ENCODE peak calls at places on chromosomes 1 and 21, in seven cellular contexts. K is body of pancreas; T is CD4-positive, CD25-positive, alpha-beta regulatory T cell; U is left lung; V is keratinocyte; H is heart right ventricle; X is right lobe of liver. Z is an unnamed sample.

GRCh38 chr1:229127301-229127700 is 143.6 kb upstream of the RAB4A start:
- DNase-seq in K (no peak), T (no peak), U (no peak), V (no peak), H (no peak), X (no peak), Z (no peak)

GRCh38 chr21:41961753-41962152 is 7.9 kb upstream of the C2CD2 start:
- DNase-seq in K (no peak), T (no peak), U (no peak), V (no peak), H (no peak), X (no peak), Z (no peak)

GRCh38 chr1:43545686-43546387 is 15.2 kb downstream of the PTPRF start:
- DNase-seq in K (peak), T (no peak), U (peak), V (no peak), H (peak), X (peak), Z (no peak)

GRCh38 chr1:23966973-23967493 is 7.4 kb downstream of the PNRC2 start:
- DNase-seq in K (no peak), T (no peak), U (no peak), V (no peak), H (no peak), X (no peak), Z (no peak)

GRCh38 chr1:237867380-237867888 is 23.3 kb downstream of the ZP4 start:
- DNase-seq in K (no peak), T (no peak), U (no peak), V (no peak), H (no peak), X (no peak), Z (no peak)

GRCh38 chr1:3890389-3891328 is 9.4 kb downstream of the C1orf174 start:
- DNase-seq in K (no peak), T (no peak), U (no peak), V (no peak), H (no peak), X (no peak), Z (no peak)

GRCh38 chr1:115640384-115640783 is 1.4 kb upstream of the VANGL1 start:
- DNase-seq in K (no peak), T (no peak), U (no peak), V (no peak), H (no peak), X (no peak), Z (no peak)

GRCh38 chr1:82059931-82060330 is 259.2 kb downstream of the ADGRL2 start:
- DNase-seq in K (no peak), T (no peak), U (no peak), V (no peak), H (no peak), X (no peak), Z (peak)

GRCh38 chr1:218414060-218414728 is 69.1 kb downstream of the TGFB2 start:
- DNase-seq in K (no peak), T (no peak), U (no peak), V (no peak), H (no peak), X (no peak), Z (no peak)

GRCh38 chr1:155961937-155962336 is 16.4 kb downstream of the ARHGEF2 start:
- DNase-seq in K (no peak), T (no peak), U (no peak), V (peak), H (peak), X (no peak), Z (peak)

GRCh38 chr1:92968138-92969032 is 7.1 kb upstream of the DIPK1A start:
- DNase-seq in K (no peak), T (peak), U (no peak), V (no peak), H (no peak), X (no peak), Z (no peak)

GRCh38 chr1:167935252-167936067 is 1.0 kb upstream of the DCAF6 start:
- DNase-seq in K (peak), T (no peak), U (peak), V (no peak), H (peak), X (peak), Z (no peak)

GRCh38 chr1:155219592-155220031 is 11.1 kb downstream of the MTX1 start:
- DNase-seq in K (peak), T (no peak), U (no peak), V (no peak), H (no peak), X (no peak), Z (no peak)

GRCh38 chr1:46487818-46488218 is 1.8 kb upstream of the DMBX1 start:
- DNase-seq in K (no peak), T (no peak), U (no peak), V (no peak), H (no peak), X (no peak), Z (no peak)

GRCh38 chr1:2986549-2987305 is 34.5 kb upstream of the ACTRT2 start:
- DNase-seq in K (no peak), T (no peak), U (peak), V (no peak), H (no peak), X (peak), Z (no peak)

GRCh38 chr1:107765484-107765883 is 199.5 kb downstream of the VAV3 start:
- DNase-seq in K (no peak), T (no peak), U (no peak), V (no peak), H (no peak), X (no peak), Z (no peak)

GRCh38 chr21:44724166-44724565 is 12.8 kb upstream of the TSPEAR start:
- DNase-seq in K (no peak), T (no peak), U (no peak), V (no peak), H (no peak), X (no peak), Z (no peak)

DNA sequence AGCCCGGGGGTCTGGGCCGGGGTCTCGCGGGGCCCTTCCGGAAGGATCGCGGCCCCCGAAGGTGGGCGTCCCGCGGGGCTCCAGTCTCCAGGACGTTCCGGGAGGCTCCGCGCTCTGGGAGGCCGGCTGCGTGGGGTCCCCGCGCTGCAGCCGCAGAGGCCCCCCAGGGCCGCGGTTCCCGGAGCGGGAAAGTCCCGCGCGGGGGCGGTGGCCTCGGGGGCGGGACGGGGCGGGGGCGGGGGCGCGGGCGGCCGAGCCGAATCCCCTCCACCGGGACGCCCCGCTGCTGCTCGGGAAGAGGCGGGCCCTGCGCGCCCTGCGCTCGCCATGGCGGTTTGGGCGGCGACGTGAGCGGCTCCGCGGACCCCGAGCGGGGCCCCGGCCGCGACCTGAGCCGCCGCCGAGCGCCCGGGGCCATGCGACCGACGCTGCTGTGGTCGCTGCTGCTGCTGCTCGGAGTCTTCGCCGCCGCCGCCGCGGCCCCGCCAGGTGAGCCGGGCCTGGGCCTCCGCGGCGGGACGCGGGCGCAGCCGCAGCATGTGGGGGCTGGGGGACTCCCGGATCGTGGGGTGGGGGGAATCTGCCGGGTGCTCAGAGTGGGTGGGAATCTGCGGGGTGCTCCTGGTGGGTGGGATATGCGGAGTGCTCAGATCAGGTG is at the start of gene IFNGR2:
- DNase-seq in K (peak), T (peak), U (peak), V (no peak), H (peak), X (peak), Z (no peak)
- H3K27ac ChIP-seq in K (peak), T (peak), U (peak), V (peak), H (peak), X (peak), Z (peak)

DNA sequence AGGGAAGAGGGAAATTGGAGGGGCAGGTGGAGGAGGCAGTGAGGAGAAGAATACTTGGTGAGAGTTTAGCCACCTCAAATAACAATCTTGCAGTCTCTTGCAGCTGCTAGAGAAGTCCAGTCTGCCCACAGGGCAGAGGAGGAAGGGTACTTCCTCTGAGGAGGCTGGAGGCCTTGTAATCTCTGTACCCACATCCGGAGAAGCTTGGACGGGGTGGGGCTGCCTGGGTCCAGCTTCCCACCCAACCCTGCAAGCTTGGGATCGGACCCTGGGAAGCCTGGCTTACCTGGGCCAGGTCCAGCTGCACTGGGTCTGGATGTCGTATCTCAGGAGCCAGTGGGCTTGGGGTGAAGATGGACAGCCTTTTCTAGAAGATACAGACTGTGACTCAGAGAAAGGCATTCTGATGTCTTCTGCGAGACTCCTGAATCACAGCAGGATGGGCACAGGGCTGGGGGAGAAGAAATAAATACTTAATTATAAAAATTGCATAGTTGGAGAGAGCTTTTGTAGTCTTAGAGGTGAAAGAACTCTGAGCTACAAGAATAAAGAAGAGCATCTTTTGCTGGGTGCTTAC is 111.8 kb upstream of the JUN start:
- DNase-seq in K (no peak), T (no peak), U (peak), V (no peak), H (no peak), X (no peak), Z (no peak)
- H3K27ac ChIP-seq in K (no peak), T (no peak), U (peak), V (no peak), H (peak), X (no peak), Z (no peak)

DNA sequence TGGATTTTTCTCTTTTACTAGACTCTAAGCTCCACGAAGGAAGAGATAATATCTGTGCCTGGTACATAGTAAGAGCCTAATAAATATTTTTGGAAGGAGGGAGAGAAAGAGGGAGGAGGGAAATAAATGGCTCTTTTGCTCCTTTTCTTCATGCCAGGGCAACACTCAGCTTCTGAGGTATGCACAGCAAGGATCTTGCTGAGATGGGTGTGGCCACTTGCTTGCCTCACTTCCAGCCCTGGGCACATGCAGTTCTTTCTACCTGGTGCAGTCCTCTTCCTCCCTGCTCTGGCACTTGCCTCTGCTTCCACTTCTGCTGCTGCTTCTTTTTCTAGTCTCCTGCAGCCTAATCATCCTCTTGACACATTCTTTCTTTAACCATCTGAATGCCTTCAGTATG is 148.1 kb downstream of the FGGY start:
- DNase-seq in K (no peak), T (no peak), U (peak), V (peak), H (no peak), X (no peak), Z (peak)
- H3K27ac ChIP-seq in K (no peak), T (no peak), U (peak), V (peak), H (no peak), X (no peak), Z (peak)

GRCh38 chr1:162062542-162063015 is 6.9 kb upstream of the NOS1AP start:
- DNase-seq in K (no peak), T (no peak), U (no peak), V (no peak), H (no peak), X (no peak), Z (no peak)

GRCh38 chr1:162056043-162056442 is 13.4 kb upstream of the NOS1AP start:
- DNase-seq in K (peak), T (peak), U (peak), V (no peak), H (peak), X (peak), Z (no peak)

GRCh38 chr1:162056568-162056967 is 12.9 kb upstream of the NOS1AP start:
- DNase-seq in K (no peak), T (no peak), U (no peak), V (no peak), H (no peak), X (no peak), Z (no peak)

GRCh38 chr1:162059721-162060120 is 9.8 kb upstream of the NOS1AP start:
- DNase-seq in K (no peak), T (no peak), U (no peak), V (no peak), H (no peak), X (no peak), Z (no peak)

GRCh38 chr1:162060314-162060713 is 9.2 kb upstream of the NOS1AP start:
- DNase-seq in K (no peak), T (no peak), U (no peak), V (no peak), H (no peak), X (no peak), Z (no peak)
- H3K27ac ChIP-seq in K (no peak), T (no peak), U (no peak), V (no peak), H (no peak), X (no peak), Z (no peak)

GRCh38 chr1:161013591-161014513 is 7.1 kb downstream of the F11R start:
- DNase-seq in K (peak), T (peak), U (peak), V (peak), H (peak), X (peak), Z (peak)
- H3K27ac ChIP-seq in K (peak), T (peak), U (peak), V (peak), H (peak), X (peak), Z (peak)

Z was measured in epithelial cell of prostate.